ENCODE peak calls at places on chromosome 9, in four cellular contexts. Z, N, C and Y are unnamed samples.

GRCh38 chr9:97904725-97905124 is 17.6 kb downstream of the TRMO start:
- DNase-seq in Z (no peak), C (no peak), N (no peak), Y (no peak)

GRCh38 chr9:123645126-123645525 is 284.8 kb downstream of the DENND1A start:
- DNase-seq in C (no peak), Z (no peak), N (no peak), Y (no peak)

GRCh38 chr9:130264414-130265350 is 878 bp upstream of the HMCN2 start:
- DNase-seq in C (no peak), Z (no peak), N (no peak), Y (no peak)

GRCh38 chr9:116391306-116391900 is 237.8 kb downstream of the PAPPA start:
- DNase-seq in C (no peak), Z (no peak), N (no peak), Y (no peak)

GRCh38 chr9:86093788-86094555 is 5.4 kb downstream of the GOLM1 start:
- DNase-seq in Z (no peak), C (no peak), N (peak), Y (peak)

GRCh38 chr9:70438341-70438924 is 24.0 kb upstream of the KLF9 start:
- DNase-seq in C (no peak), Z (no peak), N (no peak), Y (peak)

GRCh38 chr9:20271107-20271506 is 351.2 kb downstream of the MLLT3 start:
- DNase-seq in Z (no peak), C (no peak), N (no peak), Y (no peak)

GRCh38 chr9:118609355-118610044 is 759.7 kb downstream of the BRINP1 start:
- DNase-seq in N (no peak), C (no peak), Z (no peak), Y (no peak)

GRCh38 chr9:135973276-135974219 is 12.4 kb upstream of the UBAC1 start:
- DNase-seq in C (no peak), N (no peak), Z (no peak), Y (no peak)

GRCh38 chr9:131555841-131556673 is 10.7 kb downstream of the PRRT1B start:
- DNase-seq in N (no peak), Z (no peak), C (no peak), Y (no peak)

GRCh38 chr9:13614060-13614459 is 334.6 kb upstream of the MPDZ start:
- DNase-seq in N (no peak), C (no peak), Z (no peak), Y (no peak)

GRCh38 chr9:22049411-22049810 is 40.3 kb upstream of the CDKN2B start:
- DNase-seq in N (no peak), C (no peak), Z (no peak), Y (no peak)

GRCh38 chr9:70902705-70903131 is 218.7 kb downstream of the TRPM3 start:
- DNase-seq in C (no peak), Z (no peak), N (no peak), Y (no peak)

GRCh38 chr9:99354104-99354503 is 132.0 kb downstream of the SEC61B start:
- DNase-seq in Z (no peak), C (no peak), N (no peak), Y (no peak)

GRCh38 chr9:78856144-78856543 is 559.2 kb downstream of the PSAT1 start:
- DNase-seq in C (no peak), Z (no peak), N (no peak), Y (no peak)

GRCh38 chr9:89352451-89352850 is 34.2 kb downstream of the SECISBP2 start:
- DNase-seq in C (no peak), Z (no peak), N (no peak), Y (peak)

GRCh38 chr9:6975198-6975597 is 217.4 kb downstream of the KDM4C start:
- DNase-seq in Z (no peak), C (no peak), N (no peak), Y (no peak)

GRCh38 chr9:93996367-93996766 is 41.2 kb upstream of the BARX1 start:
- DNase-seq in C (no peak), N (no peak), Z (no peak), Y (no peak)

GRCh38 chr9:131627846-131628820 is 82.8 kb downstream of the PRRT1B start:
- DNase-seq in C (no peak), N (no peak), Z (no peak), Y (peak)

GRCh38 chr9:136995772-136996308 is 528 bp downstream of the CLIC3 start:
- DNase-seq in Z (no peak), C (no peak), N (no peak), Y (no peak)

GRCh38 chr9:131776473-131776872 is 36.6 kb upstream of the RAPGEF1 start:
- DNase-seq in Z (no peak), C (peak), N (peak), Y (no peak)